ENCODE peak calls at places on chromosome 11, in four cellular contexts. One of them, this sample, is unnamed.
A peak's percentile ranks its signal among the peaks of the same experiment; 100 is the strongest.

GRCh38 chr11:103488021-103488420 is 378.8 kb downstream of the DYNC2H1 start:
- DNase-seq in coronary artery: no peak
- DNase-seq in neural crest cell: no peak
- DNase-seq in stimulated activated CD8-positive, alpha-beta memory T cell treated with anti-CD3 and anti-CD28 coated beads, Interleukin-15, amount 100 ng/mL, for 24 hours: no peak
- DNase-seq in this sample: no peak

GRCh38 chr11:10623797-10624761 is 55.6 kb upstream of the LYVE1 start:
- DNase-seq in coronary artery: peak; percentile 85
- DNase-seq in neural crest cell: peak; percentile 22
- DNase-seq in stimulated activated CD8-positive, alpha-beta memory T cell treated with anti-CD3 and anti-CD28 coated beads, Interleukin-15, amount 100 ng/mL, for 24 hours: no peak
- DNase-seq in this sample: no peak

GRCh38 chr11:22244986-22245592 is 52.2 kb downstream of the ANO5 start:
- DNase-seq in coronary artery: no peak
- DNase-seq in neural crest cell: peak; percentile 7
- DNase-seq in stimulated activated CD8-positive, alpha-beta memory T cell treated with anti-CD3 and anti-CD28 coated beads, Interleukin-15, amount 100 ng/mL, for 24 hours: no peak
- DNase-seq in this sample: peak; percentile 2

GRCh38 chr11:79415912-79416311 is 24.9 kb downstream of the TENM4 start:
- DNase-seq in coronary artery: no peak
- DNase-seq in neural crest cell: no peak
- DNase-seq in stimulated activated CD8-positive, alpha-beta memory T cell treated with anti-CD3 and anti-CD28 coated beads, Interleukin-15, amount 100 ng/mL, for 24 hours: no peak
- DNase-seq in this sample: no peak

GRCh38 chr11:117814204-117814765 is 10.3 kb downstream of the FXYD2 start:
- DNase-seq in coronary artery: no peak
- DNase-seq in neural crest cell: no peak
- DNase-seq in stimulated activated CD8-positive, alpha-beta memory T cell treated with anti-CD3 and anti-CD28 coated beads, Interleukin-15, amount 100 ng/mL, for 24 hours: no peak
- DNase-seq in this sample: no peak

GRCh38 chr11:64787526-64788320 is 9.4 kb upstream of the SF1 start:
- DNase-seq in coronary artery: no peak
- DNase-seq in neural crest cell: peak; percentile 65
- DNase-seq in stimulated activated CD8-positive, alpha-beta memory T cell treated with anti-CD3 and anti-CD28 coated beads, Interleukin-15, amount 100 ng/mL, for 24 hours: no peak
- DNase-seq in this sample: peak; percentile 58

GRCh38 chr11:16448123-16448717 is 91.9 kb upstream of the SOX6 start:
- DNase-seq in coronary artery: no peak
- DNase-seq in neural crest cell: no peak
- DNase-seq in stimulated activated CD8-positive, alpha-beta memory T cell treated with anti-CD3 and anti-CD28 coated beads, Interleukin-15, amount 100 ng/mL, for 24 hours: no peak
- DNase-seq in this sample: no peak

GRCh38 chr11:75595511-75595910 is 33.5 kb downstream of the SERPINH1 start:
- DNase-seq in coronary artery: no peak
- DNase-seq in neural crest cell: no peak
- DNase-seq in stimulated activated CD8-positive, alpha-beta memory T cell treated with anti-CD3 and anti-CD28 coated beads, Interleukin-15, amount 100 ng/mL, for 24 hours: no peak
- DNase-seq in this sample: no peak

GRCh38 chr11:2574043-2574552 is 125.7 kb downstream of the KCNQ1OT1 start:
- DNase-seq in coronary artery: peak; percentile 45
- DNase-seq in neural crest cell: no peak
- DNase-seq in stimulated activated CD8-positive, alpha-beta memory T cell treated with anti-CD3 and anti-CD28 coated beads, Interleukin-15, amount 100 ng/mL, for 24 hours: no peak
- DNase-seq in this sample: no peak

GRCh38 chr11:11400635-11401232 is 47.7 kb upstream of the CSNK2A3 start:
- DNase-seq in coronary artery: no peak
- DNase-seq in neural crest cell: no peak
- DNase-seq in stimulated activated CD8-positive, alpha-beta memory T cell treated with anti-CD3 and anti-CD28 coated beads, Interleukin-15, amount 100 ng/mL, for 24 hours: no peak
- DNase-seq in this sample: no peak

GRCh38 chr11:117440258-117440657 is 112.6 kb downstream of the CEP164 start:
- DNase-seq in coronary artery: no peak
- DNase-seq in neural crest cell: no peak
- DNase-seq in stimulated activated CD8-positive, alpha-beta memory T cell treated with anti-CD3 and anti-CD28 coated beads, Interleukin-15, amount 100 ng/mL, for 24 hours: no peak
- DNase-seq in this sample: no peak

GRCh38 chr11:34126959-34127848 is 21.8 kb downstream of the NAT10 start:
- DNase-seq in coronary artery: no peak
- DNase-seq in neural crest cell: no peak
- DNase-seq in stimulated activated CD8-positive, alpha-beta memory T cell treated with anti-CD3 and anti-CD28 coated beads, Interleukin-15, amount 100 ng/mL, for 24 hours: no peak
- DNase-seq in this sample: no peak

GRCh38 chr11:78221396-78222315 is 32.9 kb downstream of the USP35 start:
- DNase-seq in coronary artery: peak; percentile 57
- DNase-seq in neural crest cell: no peak
- DNase-seq in stimulated activated CD8-positive, alpha-beta memory T cell treated with anti-CD3 and anti-CD28 coated beads, Interleukin-15, amount 100 ng/mL, for 24 hours: no peak
- DNase-seq in this sample: no peak

GRCh38 chr11:38530226-38530625 is 1932.2 kb upstream of the RAG2 start:
- DNase-seq in coronary artery: no peak
- DNase-seq in neural crest cell: no peak
- DNase-seq in stimulated activated CD8-positive, alpha-beta memory T cell treated with anti-CD3 and anti-CD28 coated beads, Interleukin-15, amount 100 ng/mL, for 24 hours: no peak
- DNase-seq in this sample: no peak

GRCh38 chr11:79481795-79482194 is 41.0 kb upstream of the TENM4 start:
- DNase-seq in coronary artery: no peak
- DNase-seq in neural crest cell: no peak
- DNase-seq in stimulated activated CD8-positive, alpha-beta memory T cell treated with anti-CD3 and anti-CD28 coated beads, Interleukin-15, amount 100 ng/mL, for 24 hours: no peak
- DNase-seq in this sample: no peak

GRCh38 chr11:130533113-130533803 is 84.8 kb downstream of the ADAMTS15 start:
- DNase-seq in coronary artery: no peak
- DNase-seq in neural crest cell: no peak
- DNase-seq in stimulated activated CD8-positive, alpha-beta memory T cell treated with anti-CD3 and anti-CD28 coated beads, Interleukin-15, amount 100 ng/mL, for 24 hours: no peak
- DNase-seq in this sample: no peak

GRCh38 chr11:10709299-10710086 is 15.9 kb upstream of the IRAG1 start:
- DNase-seq in coronary artery: no peak
- DNase-seq in neural crest cell: no peak
- DNase-seq in stimulated activated CD8-positive, alpha-beta memory T cell treated with anti-CD3 and anti-CD28 coated beads, Interleukin-15, amount 100 ng/mL, for 24 hours: no peak
- DNase-seq in this sample: no peak

GRCh38 chr11:23123766-23124165 is 263.5 kb upstream of the CCDC179 start:
- DNase-seq in coronary artery: no peak
- DNase-seq in neural crest cell: no peak
- DNase-seq in stimulated activated CD8-positive, alpha-beta memory T cell treated with anti-CD3 and anti-CD28 coated beads, Interleukin-15, amount 100 ng/mL, for 24 hours: no peak
- DNase-seq in this sample: no peak

GRCh38 chr11:75275581-75275980 is 35.0 kb downstream of the TPBGL start:
- DNase-seq in coronary artery: no peak
- DNase-seq in neural crest cell: no peak
- DNase-seq in stimulated activated CD8-positive, alpha-beta memory T cell treated with anti-CD3 and anti-CD28 coated beads, Interleukin-15, amount 100 ng/mL, for 24 hours: peak; percentile 22
- DNase-seq in this sample: peak; percentile 64

GRCh38 chr11:121241300-121242176 is 51.0 kb upstream of the SC5D start:
- DNase-seq in coronary artery: no peak
- DNase-seq in neural crest cell: no peak
- DNase-seq in stimulated activated CD8-positive, alpha-beta memory T cell treated with anti-CD3 and anti-CD28 coated beads, Interleukin-15, amount 100 ng/mL, for 24 hours: no peak
- DNase-seq in this sample: no peak

GRCh38 chr11:17543041-17543440 is 1.2 kb downstream of the USH1C start:
- DNase-seq in coronary artery: no peak
- DNase-seq in neural crest cell: no peak
- DNase-seq in stimulated activated CD8-positive, alpha-beta memory T cell treated with anti-CD3 and anti-CD28 coated beads, Interleukin-15, amount 100 ng/mL, for 24 hours: no peak
- DNase-seq in this sample: no peak

GRCh38 chr11:86116996-86117705 is 48.3 kb upstream of the PICALM start:
- DNase-seq in coronary artery: no peak
- DNase-seq in neural crest cell: no peak
- DNase-seq in stimulated activated CD8-positive, alpha-beta memory T cell treated with anti-CD3 and anti-CD28 coated beads, Interleukin-15, amount 100 ng/mL, for 24 hours: no peak
- DNase-seq in this sample: no peak

GRCh38 chr11:75341583-75341982 is 9.9 kb downstream of the ARRB1 start:
- DNase-seq in coronary artery: peak; percentile 71
- DNase-seq in neural crest cell: no peak
- DNase-seq in stimulated activated CD8-positive, alpha-beta memory T cell treated with anti-CD3 and anti-CD28 coated beads, Interleukin-15, amount 100 ng/mL, for 24 hours: no peak
- DNase-seq in this sample: no peak

GRCh38 chr11:2248242-2248641 is 22.1 kb downstream of the ASCL2 start:
- DNase-seq in coronary artery: no peak
- DNase-seq in neural crest cell: no peak
- DNase-seq in stimulated activated CD8-positive, alpha-beta memory T cell treated with anti-CD3 and anti-CD28 coated beads, Interleukin-15, amount 100 ng/mL, for 24 hours: no peak
- DNase-seq in this sample: no peak

GRCh38 chr11:32090774-32091370 is at the start of gene RCN1:
- DNase-seq in coronary artery: peak; percentile 81
- DNase-seq in neural crest cell: peak; percentile 82
- DNase-seq in stimulated activated CD8-positive, alpha-beta memory T cell treated with anti-CD3 and anti-CD28 coated beads, Interleukin-15, amount 100 ng/mL, for 24 hours: peak; percentile 24
- DNase-seq in this sample: peak; percentile 7

GRCh38 chr11:56885182-56885581 is 103.5 kb upstream of the OR5AK2 start:
- DNase-seq in coronary artery: no peak
- DNase-seq in neural crest cell: no peak
- DNase-seq in stimulated activated CD8-positive, alpha-beta memory T cell treated with anti-CD3 and anti-CD28 coated beads, Interleukin-15, amount 100 ng/mL, for 24 hours: no peak
- DNase-seq in this sample: no peak

GRCh38 chr11:69658606-69659450 is 16.3 kb downstream of the LTO1 start:
- DNase-seq in coronary artery: no peak
- DNase-seq in neural crest cell: no peak
- DNase-seq in stimulated activated CD8-positive, alpha-beta memory T cell treated with anti-CD3 and anti-CD28 coated beads, Interleukin-15, amount 100 ng/mL, for 24 hours: no peak
- DNase-seq in this sample: no peak

GRCh38 chr11:16809901-16810668 is 71.6 kb downstream of the C11orf58 start:
- DNase-seq in coronary artery: no peak
- DNase-seq in neural crest cell: no peak
- DNase-seq in stimulated activated CD8-positive, alpha-beta memory T cell treated with anti-CD3 and anti-CD28 coated beads, Interleukin-15, amount 100 ng/mL, for 24 hours: no peak
- DNase-seq in this sample: no peak

GRCh38 chr11:13134886-13135285 is 125.8 kb downstream of the RASSF10 start:
- DNase-seq in coronary artery: no peak
- DNase-seq in neural crest cell: no peak
- DNase-seq in stimulated activated CD8-positive, alpha-beta memory T cell treated with anti-CD3 and anti-CD28 coated beads, Interleukin-15, amount 100 ng/mL, for 24 hours: no peak
- DNase-seq in this sample: no peak

GRCh38 chr11:58576792-58577440 is 1.3 kb upstream of the LPXN start:
- DNase-seq in coronary artery: no peak
- DNase-seq in neural crest cell: no peak
- DNase-seq in stimulated activated CD8-positive, alpha-beta memory T cell treated with anti-CD3 and anti-CD28 coated beads, Interleukin-15, amount 100 ng/mL, for 24 hours: no peak
- DNase-seq in this sample: no peak

This sample was measured in effector CD4-positive, alpha-beta T cell.